ENCODE peak calls at places on chromosomes 4 and X, in eight cellular contexts. R, X, O, Z, E, B, N and Y are unnamed samples.

GRCh38 chrX:68832516-68833447 is 4.0 kb downstream of the EFNB1 start:
- DNase-seq in R (no peak), N (no peak), O (no peak), X (no peak), B (no peak), Z (no peak), E (no peak), Y (no peak)

GRCh38 chrX:8003147-8003883 is 76.1 kb upstream of the PNPLA4 start:
- DNase-seq in R (no peak), E (no peak), B (no peak), Z (no peak), N (no peak), X (no peak), O (no peak), Y (no peak)

GRCh38 chrX:41588271-41588670 is 100.5 kb upstream of the GPR34 start:
- DNase-seq in O (no peak), B (no peak), E (no peak), R (no peak), X (no peak), Z (no peak), N (no peak), Y (no peak)

GRCh38 chr4:168411318-168412150 is 68.8 kb downstream of the DDX60L start:
- DNase-seq in O (no peak), X (no peak), R (no peak), Z (no peak), B (no peak), E (no peak), N (no peak), Y (no peak)

GRCh38 chrX:119552508-119552907 is 12.7 kb downstream of the STEEP1 start:
- DNase-seq in B (no peak), R (no peak), E (no peak), X (no peak), O (peak), Z (no peak), N (no peak), Y (no peak)

GRCh38 chr4:25938251-25939186 is 24.5 kb downstream of the SMIM20 start:
- DNase-seq in R (no peak), N (no peak), E (no peak), X (no peak), O (peak), Z (no peak), B (no peak), Y (no peak)

GRCh38 chr4:151356510-151356909 is 31.1 kb upstream of the SH3D19 start:
- DNase-seq in X (no peak), B (no peak), N (no peak), O (peak), R (no peak), E (no peak), Z (no peak), Y (no peak)

GRCh38 chrX:106707771-106708454 is 18.6 kb upstream of the RNF128 start:
- DNase-seq in B (no peak), N (no peak), R (no peak), E (no peak), O (peak), X (no peak), Z (no peak), Y (no peak)

GRCh38 chr4:55078987-55079386 is 46.4 kb downstream of the KDR start:
- DNase-seq in N (no peak), R (no peak), E (no peak), X (no peak), B (no peak), Z (no peak), O (peak), Y (no peak)

GRCh38 chr4:168153596-168154440 is 61.5 kb downstream of the ANXA10 start:
- DNase-seq in O (peak), N (peak), X (peak), E (no peak), B (peak), R (peak), Z (peak), Y (peak)